ENCODE peak calls at places on chromosome 15, in nine cellular contexts. S is amniotic stem cell, U is EL, A is NCI-H524 treated with DMSO at 0.1 percent for 48 hours, E is posterior cingulate gyrus, L is IMR-90, P is HEK293T, W is NCI-H526 treated with DMSO at 0.1 percent for 48 hours, V is T-helper 17 cell. R is an unnamed sample.
A peak's percentile ranks its signal among the peaks of the same experiment; 100 is the strongest.

GRCh38 chr15:39193611-39194010 is 387.3 kb upstream of the THBS1 start:
- DNase-seq in S (no peak), U (no peak), A (no peak), E (no peak), L (no peak), P (no peak), W (no peak), V (no peak), R (no peak)

GRCh38 chr15:57114070-57114469 is 195.6 kb downstream of the TCF12 start:
- DNase-seq in S (no peak), U (peak; percentile 18), A (no peak), E (no peak), L (peak; percentile 58), P (no peak), W (no peak), V (no peak), R (no peak)

GRCh38 chr15:91022075-91022831 is at the start of gene VPS33B:
- DNase-seq in S (peak; percentile 72), U (peak; percentile 86), A (peak; percentile 67), E (peak; percentile 82), L (peak; percentile 80), P (peak; percentile 80), W (peak; percentile 82), V (peak; percentile 61), R (peak; percentile 83)

GRCh38 chr15:33395376-33395775 is 84.6 kb downstream of the RYR3 start:
- DNase-seq in S (no peak), U (no peak), A (no peak), E (no peak), L (no peak), P (no peak), W (no peak), V (no peak), R (no peak)

GRCh38 chr15:92902020-92902419 is 1.9 kb downstream of the CHD2 start:
- DNase-seq in S (no peak), U (no peak), A (no peak), E (no peak), L (no peak), P (no peak), W (no peak), V (no peak), R (no peak)

GRCh38 chr15:66617137-66618090 is 51.6 kb upstream of the LCTL start:
- DNase-seq in S (no peak), U (peak; percentile 67), A (no peak), E (peak; percentile 55), L (peak; percentile 80), P (no peak), W (no peak), V (no peak), R (peak; percentile 54)

GRCh38 chr15:101269479-101270223 is 7.6 kb downstream of the SELENOS start:
- DNase-seq in S (no peak), U (no peak), A (no peak), E (no peak), L (no peak), P (peak; percentile 50), W (no peak), V (no peak), R (no peak)

GRCh38 chr15:99842071-99842470 is 108.8 kb upstream of the LYSMD4 start:
- DNase-seq in S (no peak), U (no peak), A (no peak), E (no peak), L (no peak), P (no peak), W (no peak), V (no peak), R (no peak)

GRCh38 chr15:32818758-32819405 is 101.1 kb downstream of the GREM1 start:
- DNase-seq in S (no peak), U (peak; percentile 60), A (peak; percentile 93), E (no peak), L (peak; percentile 86), P (peak; percentile 64), W (peak; percentile 89), V (no peak), R (no peak)

GRCh38 chr15:81270781-81271491 is 53.0 kb downstream of the STARD5 start:
- DNase-seq in S (no peak), U (peak; percentile 43), A (no peak), E (no peak), L (peak; percentile 77), P (no peak), W (no peak), V (no peak), R (no peak)

GRCh38 chr15:39084683-39085530 is 496.0 kb upstream of the THBS1 start:
- DNase-seq in S (no peak), U (peak; percentile 46), A (peak; percentile 93), E (no peak), L (peak; percentile 92), P (no peak), W (no peak), V (no peak), R (no peak)

GRCh38 chr15:93231994-93232393 is 143.0 kb upstream of the RGMA start:
- DNase-seq in S (no peak), U (no peak), A (no peak), E (no peak), L (no peak), P (no peak), W (no peak), V (no peak), R (no peak)

GRCh38 chr15:67100808-67101581 is 35.6 kb downstream of the SMAD3 start:
- DNase-seq in S (no peak), U (no peak), A (no peak), E (no peak), L (no peak), P (no peak), W (no peak), V (no peak), R (no peak)

GRCh38 chr15:88255109-88255495 is 1.4 kb downstream of the NTRK3 start:
- DNase-seq in S (no peak), U (no peak), A (no peak), E (no peak), L (no peak), P (no peak), W (no peak), V (no peak), R (no peak)

GRCh38 chr15:63308947-63309346 is 31.5 kb downstream of the APH1B start:
- DNase-seq in S (no peak), U (no peak), A (no peak), E (no peak), L (no peak), P (no peak), W (no peak), V (no peak), R (no peak)

GRCh38 chr15:57565326-57565725 is 26.4 kb upstream of the MYZAP start:
- DNase-seq in S (no peak), U (no peak), A (no peak), E (no peak), L (peak; percentile 7), P (no peak), W (no peak), V (no peak), R (no peak)

GRCh38 chr15:80072285-80072684 is 12.8 kb downstream of the ZFAND6 start:
- DNase-seq in S (peak; percentile 81), U (peak; percentile 88), A (peak; percentile 97), E (no peak), L (peak; percentile 91), P (peak; percentile 68), W (peak; percentile 93), V (no peak), R (peak; percentile 91)

GRCh38 chr15:89103481-89104171 is 15.4 kb downstream of the ABHD2 start:
- DNase-seq in S (no peak), U (no peak), A (no peak), E (no peak), L (no peak), P (no peak), W (no peak), V (no peak), R (no peak)

GRCh38 chr15:52040167-52040900 is 21.3 kb downstream of the MAPK6 start:
- DNase-seq in S (no peak), U (no peak), A (no peak), E (no peak), L (peak; percentile 54), P (no peak), W (no peak), V (no peak), R (no peak)

GRCh38 chr15:48975713-48976419 is 12.1 kb upstream of the SHC4 start:
- DNase-seq in S (peak; percentile 46), U (peak; percentile 83), A (peak; percentile 30), E (peak; percentile 77), L (peak; percentile 69), P (peak; percentile 73), W (peak; percentile 50), V (peak; percentile 65), R (peak; percentile 94)

GRCh38 chr15:84736375-84736774 is 12.0 kb upstream of the ZNF592 start:
- DNase-seq in S (no peak), U (no peak), A (no peak), E (no peak), L (no peak), P (no peak), W (no peak), V (no peak), R (no peak)

GRCh38 chr15:27541581-27541980 is 557.5 kb downstream of the OCA2 start:
- DNase-seq in S (no peak), U (no peak), A (no peak), E (no peak), L (no peak), P (no peak), W (no peak), V (no peak), R (no peak)

GRCh38 chr15:39594056-39594763 is 13.3 kb downstream of the THBS1 start:
- DNase-seq in S (no peak), U (peak; percentile 29), A (no peak), E (no peak), L (peak; percentile 34), P (no peak), W (no peak), V (no peak), R (no peak)

GRCh38 chr15:65249641-65250040 is 37.0 kb downstream of the PARP16 start:
- DNase-seq in S (no peak), U (no peak), A (no peak), E (no peak), L (peak; percentile 30), P (no peak), W (no peak), V (no peak), R (no peak)

GRCh38 chr15:78056714-78057269 is 20.7 kb downstream of the TBC1D2B start:
- DNase-seq in S (no peak), U (peak; percentile 60), A (no peak), E (no peak), L (peak; percentile 45), P (no peak), W (no peak), V (no peak), R (peak; percentile 28)

GRCh38 chr15:100160953-100161352 is 180.8 kb downstream of the ADAMTS17 start:
- DNase-seq in S (no peak), U (no peak), A (no peak), E (no peak), L (no peak), P (no peak), W (no peak), V (no peak), R (no peak)

GRCh38 chr15:71708052-71708432 is 102.3 kb upstream of the NR2E3 start:
- DNase-seq in S (no peak), U (no peak), A (no peak), E (no peak), L (no peak), P (peak; percentile 44), W (no peak), V (no peak), R (no peak)

R was measured in hippocampal formation.